ENCODE peak calls at places on chromosomes 13 and 19, in nine cellular contexts. One of them, this sample, is unnamed.
A peak's percentile ranks its signal among the peaks of the same experiment; 100 is the strongest.

GRCh38 chr19:1410789-1411188 is 3.4 kb downstream of the DAZAP1 start:
- DNase-seq in effector CD4-positive, alpha-beta T cell: no peak
- DNase-seq in memory B cell: no peak
- DNase-seq in amniotic stem cell: no peak
- DNase-seq in NCI-H1694: no peak
- DNase-seq in HCEC 1CT: no peak
- DNase-seq in BJ: no peak
- DNase-seq in astrocyte of the hippocampus: no peak
- DNase-seq in C1 segment of cervical spinal cord: no peak
- DNase-seq in this sample: no peak

GRCh38 chr19:30366282-30366681 is 5.9 kb upstream of the ZNF536 start:
- DNase-seq in amniotic stem cell: no peak
- DNase-seq in C1 segment of cervical spinal cord: no peak
- DNase-seq in NCI-H1694: no peak
- DNase-seq in BJ: no peak
- DNase-seq in memory B cell: no peak
- DNase-seq in astrocyte of the hippocampus: no peak
- DNase-seq in effector CD4-positive, alpha-beta T cell: no peak
- DNase-seq in HCEC 1CT: no peak
- DNase-seq in this sample: no peak

GRCh38 chr19:21604941-21605548 is 99.6 kb downstream of the ZNF429 start:
- DNase-seq in astrocyte of the hippocampus: peak; percentile 29
- DNase-seq in HCEC 1CT: no peak
- DNase-seq in amniotic stem cell: no peak
- DNase-seq in C1 segment of cervical spinal cord: peak; percentile 5
- DNase-seq in NCI-H1694: no peak
- DNase-seq in effector CD4-positive, alpha-beta T cell: no peak
- DNase-seq in memory B cell: no peak
- DNase-seq in BJ: no peak
- DNase-seq in this sample: no peak

GRCh38 chr19:9498183-9498902 is at the start of gene ZNF560:
- DNase-seq in NCI-H1694: no peak
- DNase-seq in BJ: no peak
- DNase-seq in HCEC 1CT: no peak
- DNase-seq in amniotic stem cell: no peak
- DNase-seq in effector CD4-positive, alpha-beta T cell: no peak
- DNase-seq in astrocyte of the hippocampus: peak; percentile 52
- DNase-seq in C1 segment of cervical spinal cord: no peak
- DNase-seq in memory B cell: no peak
- DNase-seq in this sample: no peak

GRCh38 chr19:13637664-13638063 is 126.7 kb upstream of the MRI1 start:
- DNase-seq in C1 segment of cervical spinal cord: no peak
- DNase-seq in BJ: peak; percentile 55
- DNase-seq in amniotic stem cell: no peak
- DNase-seq in effector CD4-positive, alpha-beta T cell: no peak
- DNase-seq in astrocyte of the hippocampus: no peak
- DNase-seq in NCI-H1694: no peak
- DNase-seq in memory B cell: no peak
- DNase-seq in HCEC 1CT: peak; percentile 72
- DNase-seq in this sample: no peak

GRCh38 chr19:13633109-13633508 is 126.8 kb upstream of the CACNA1A start:
- DNase-seq in BJ: no peak
- DNase-seq in astrocyte of the hippocampus: peak; percentile 45
- DNase-seq in NCI-H1694: peak; percentile 91
- DNase-seq in C1 segment of cervical spinal cord: no peak
- DNase-seq in HCEC 1CT: peak; percentile 63
- DNase-seq in memory B cell: no peak
- DNase-seq in effector CD4-positive, alpha-beta T cell: no peak
- DNase-seq in amniotic stem cell: no peak
- DNase-seq in this sample: peak; percentile 89

GRCh38 chr19:33193864-33194362 is at the start of gene LRP3:
- DNase-seq in C1 segment of cervical spinal cord: no peak
- DNase-seq in amniotic stem cell: peak; percentile 4
- DNase-seq in memory B cell: no peak
- DNase-seq in astrocyte of the hippocampus: peak; percentile 69
- DNase-seq in BJ: no peak
- DNase-seq in HCEC 1CT: no peak
- DNase-seq in NCI-H1694: no peak
- DNase-seq in effector CD4-positive, alpha-beta T cell: no peak
- DNase-seq in this sample: no peak

GRCh38 chr13:65417953-65418352 is 1812.2 kb downstream of the PCDH9 start:
- DNase-seq in effector CD4-positive, alpha-beta T cell: no peak
- DNase-seq in BJ: no peak
- DNase-seq in NCI-H1694: no peak
- DNase-seq in astrocyte of the hippocampus: no peak
- DNase-seq in C1 segment of cervical spinal cord: no peak
- DNase-seq in amniotic stem cell: no peak
- DNase-seq in memory B cell: no peak
- DNase-seq in HCEC 1CT: no peak
- DNase-seq in this sample: no peak

GRCh38 chr19:48379058-48379457 is 12.3 kb downstream of the KDELR1 start:
- DNase-seq in astrocyte of the hippocampus: no peak
- DNase-seq in C1 segment of cervical spinal cord: no peak
- DNase-seq in effector CD4-positive, alpha-beta T cell: no peak
- DNase-seq in BJ: no peak
- DNase-seq in HCEC 1CT: no peak
- DNase-seq in NCI-H1694: no peak
- DNase-seq in memory B cell: no peak
- DNase-seq in amniotic stem cell: no peak
- DNase-seq in this sample: no peak

GRCh38 chr13:32246468-32246867 is 68.7 kb downstream of the ZAR1L start:
- DNase-seq in BJ: no peak
- DNase-seq in astrocyte of the hippocampus: peak; percentile 74
- DNase-seq in memory B cell: peak; percentile 24
- DNase-seq in NCI-H1694: no peak
- DNase-seq in HCEC 1CT: peak; percentile 78
- DNase-seq in C1 segment of cervical spinal cord: no peak
- DNase-seq in effector CD4-positive, alpha-beta T cell: no peak
- DNase-seq in amniotic stem cell: peak; percentile 31
- DNase-seq in this sample: peak; percentile 49

GRCh38 chr19:35268546-35269424 is at the start of gene USF2:
- DNase-seq in NCI-H1694: peak; percentile 39
- DNase-seq in C1 segment of cervical spinal cord: peak; percentile 32
- DNase-seq in effector CD4-positive, alpha-beta T cell: peak; percentile 58
- DNase-seq in HCEC 1CT: peak; percentile 61
- DNase-seq in astrocyte of the hippocampus: peak; percentile 83
- DNase-seq in amniotic stem cell: peak; percentile 13
- DNase-seq in BJ: no peak
- DNase-seq in memory B cell: peak; percentile 65
- DNase-seq in this sample: no peak

GRCh38 chr19:13398780-13399726 is 107.2 kb downstream of the CACNA1A start:
- DNase-seq in effector CD4-positive, alpha-beta T cell: no peak
- DNase-seq in memory B cell: no peak
- DNase-seq in amniotic stem cell: peak; percentile 47
- DNase-seq in BJ: peak; percentile 67
- DNase-seq in C1 segment of cervical spinal cord: no peak
- DNase-seq in astrocyte of the hippocampus: peak; percentile 79
- DNase-seq in HCEC 1CT: peak; percentile 92
- DNase-seq in NCI-H1694: no peak
- DNase-seq in this sample: peak; percentile 39

GRCh38 chr13:114119196-114119595 is 13.2 kb downstream of the RASA3 start:
- DNase-seq in astrocyte of the hippocampus: peak; percentile 90
- DNase-seq in C1 segment of cervical spinal cord: no peak
- DNase-seq in amniotic stem cell: peak; percentile 59
- DNase-seq in effector CD4-positive, alpha-beta T cell: no peak
- DNase-seq in HCEC 1CT: peak; percentile 96
- DNase-seq in memory B cell: no peak
- DNase-seq in BJ: peak; percentile 76
- DNase-seq in NCI-H1694: no peak
- DNase-seq in this sample: no peak

GRCh38 chr19:941292-942132 is 15.7 kb downstream of the ARID3A start:
- DNase-seq in C1 segment of cervical spinal cord: no peak
- DNase-seq in NCI-H1694: no peak
- DNase-seq in HCEC 1CT: no peak
- DNase-seq in effector CD4-positive, alpha-beta T cell: no peak
- DNase-seq in memory B cell: no peak
- DNase-seq in amniotic stem cell: no peak
- DNase-seq in astrocyte of the hippocampus: no peak
- DNase-seq in BJ: no peak
- DNase-seq in this sample: no peak

GRCh38 chr19:42121666-42122069 is 10.6 kb downstream of the POU2F2 start:
- DNase-seq in amniotic stem cell: peak; percentile 60
- DNase-seq in astrocyte of the hippocampus: peak; percentile 74
- DNase-seq in HCEC 1CT: peak; percentile 86
- DNase-seq in C1 segment of cervical spinal cord: no peak
- DNase-seq in BJ: peak; percentile 43
- DNase-seq in effector CD4-positive, alpha-beta T cell: peak; percentile 76
- DNase-seq in NCI-H1694: no peak
- DNase-seq in memory B cell: peak; percentile 41
- DNase-seq in this sample: no peak

GRCh38 chr19:32686847-32687450 is 4.7 kb upstream of the NUDT19 start:
- DNase-seq in NCI-H1694: no peak
- DNase-seq in effector CD4-positive, alpha-beta T cell: no peak
- DNase-seq in HCEC 1CT: no peak
- DNase-seq in astrocyte of the hippocampus: no peak
- DNase-seq in BJ: no peak
- DNase-seq in memory B cell: no peak
- DNase-seq in C1 segment of cervical spinal cord: no peak
- DNase-seq in amniotic stem cell: no peak
- DNase-seq in this sample: no peak

GRCh38 chr19:30450101-30450500 is 77.9 kb downstream of the ZNF536 start:
- DNase-seq in HCEC 1CT: no peak
- DNase-seq in BJ: no peak
- DNase-seq in amniotic stem cell: no peak
- DNase-seq in NCI-H1694: no peak
- DNase-seq in C1 segment of cervical spinal cord: peak; percentile 40
- DNase-seq in memory B cell: no peak
- DNase-seq in astrocyte of the hippocampus: peak; percentile 65
- DNase-seq in effector CD4-positive, alpha-beta T cell: no peak
- DNase-seq in this sample: no peak

GRCh38 chr19:10404888-10405808 is 1.8 kb upstream of the CDC37 start:
- DNase-seq in effector CD4-positive, alpha-beta T cell: peak; percentile 32
- DNase-seq in HCEC 1CT: no peak
- DNase-seq in NCI-H1694: no peak
- DNase-seq in BJ: no peak
- DNase-seq in astrocyte of the hippocampus: no peak
- DNase-seq in memory B cell: no peak
- DNase-seq in amniotic stem cell: no peak
- DNase-seq in C1 segment of cervical spinal cord: no peak
- DNase-seq in this sample: no peak

GRCh38 chr13:47598340-47598911 is 402.6 kb downstream of the SUCLA2 start:
- DNase-seq in memory B cell: no peak
- DNase-seq in effector CD4-positive, alpha-beta T cell: no peak
- DNase-seq in NCI-H1694: no peak
- DNase-seq in amniotic stem cell: no peak
- DNase-seq in astrocyte of the hippocampus: peak; percentile 9
- DNase-seq in C1 segment of cervical spinal cord: no peak
- DNase-seq in HCEC 1CT: peak; percentile 35
- DNase-seq in BJ: no peak
- DNase-seq in this sample: no peak

GRCh38 chr19:5913739-5914357 is at the start of gene CAPS:
- DNase-seq in BJ: no peak
- DNase-seq in amniotic stem cell: no peak
- DNase-seq in HCEC 1CT: no peak
- DNase-seq in NCI-H1694: no peak
- DNase-seq in effector CD4-positive, alpha-beta T cell: no peak
- DNase-seq in astrocyte of the hippocampus: peak; percentile 94
- DNase-seq in memory B cell: no peak
- DNase-seq in C1 segment of cervical spinal cord: no peak
- DNase-seq in this sample: no peak

GRCh38 chr13:20873348-20873747 is 29.2 kb downstream of the XPO4 start:
- DNase-seq in NCI-H1694: no peak
- DNase-seq in astrocyte of the hippocampus: peak; percentile 64
- DNase-seq in effector CD4-positive, alpha-beta T cell: no peak
- DNase-seq in HCEC 1CT: peak; percentile 80
- DNase-seq in BJ: no peak
- DNase-seq in C1 segment of cervical spinal cord: no peak
- DNase-seq in amniotic stem cell: no peak
- DNase-seq in memory B cell: no peak
- DNase-seq in this sample: no peak

GRCh38 chr13:51619614-51620013 is 35.4 kb downstream of the WDFY2 start:
- DNase-seq in memory B cell: no peak
- DNase-seq in NCI-H1694: no peak
- DNase-seq in amniotic stem cell: peak; percentile 38
- DNase-seq in C1 segment of cervical spinal cord: no peak
- DNase-seq in effector CD4-positive, alpha-beta T cell: no peak
- DNase-seq in astrocyte of the hippocampus: peak; percentile 51
- DNase-seq in BJ: peak; percentile 46
- DNase-seq in HCEC 1CT: peak; percentile 88
- DNase-seq in this sample: no peak

GRCh38 chr13:27081893-27082292 is 89.7 kb downstream of the USP12 start:
- DNase-seq in BJ: no peak
- DNase-seq in amniotic stem cell: no peak
- DNase-seq in astrocyte of the hippocampus: no peak
- DNase-seq in memory B cell: no peak
- DNase-seq in NCI-H1694: no peak
- DNase-seq in C1 segment of cervical spinal cord: no peak
- DNase-seq in effector CD4-positive, alpha-beta T cell: no peak
- DNase-seq in HCEC 1CT: no peak
- DNase-seq in this sample: no peak

GRCh38 chr19:38656171-38656981 is 8.9 kb downstream of the ACTN4 start:
- DNase-seq in BJ: no peak
- DNase-seq in astrocyte of the hippocampus: peak; percentile 34
- DNase-seq in HCEC 1CT: peak; percentile 71
- DNase-seq in NCI-H1694: no peak
- DNase-seq in memory B cell: no peak
- DNase-seq in amniotic stem cell: no peak
- DNase-seq in C1 segment of cervical spinal cord: peak; percentile 30
- DNase-seq in effector CD4-positive, alpha-beta T cell: peak; percentile 40
- DNase-seq in this sample: no peak

GRCh38 chr19:2887391-2887914 is 13.3 kb upstream of the ZNF57 start:
- DNase-seq in amniotic stem cell: no peak
- DNase-seq in NCI-H1694: peak; percentile 62
- DNase-seq in memory B cell: peak; percentile 46
- DNase-seq in C1 segment of cervical spinal cord: peak; percentile 30
- DNase-seq in astrocyte of the hippocampus: peak; percentile 71
- DNase-seq in BJ: peak; percentile 29
- DNase-seq in HCEC 1CT: peak; percentile 34
- DNase-seq in effector CD4-positive, alpha-beta T cell: no peak
- DNase-seq in this sample: peak; percentile 23

GRCh38 chr13:97252735-97253134 is 30.6 kb downstream of the MBNL2 start:
- DNase-seq in astrocyte of the hippocampus: no peak
- DNase-seq in NCI-H1694: no peak
- DNase-seq in BJ: no peak
- DNase-seq in effector CD4-positive, alpha-beta T cell: no peak
- DNase-seq in memory B cell: no peak
- DNase-seq in C1 segment of cervical spinal cord: no peak
- DNase-seq in HCEC 1CT: no peak
- DNase-seq in amniotic stem cell: no peak
- DNase-seq in this sample: no peak

GRCh38 chr19:16078759-16079707 is 2.7 kb downstream of the TPM4 start:
- DNase-seq in amniotic stem cell: peak; percentile 95
- DNase-seq in astrocyte of the hippocampus: peak; percentile 92
- DNase-seq in C1 segment of cervical spinal cord: peak; percentile 32
- DNase-seq in HCEC 1CT: peak; percentile 98
- DNase-seq in NCI-H1694: peak; percentile 45
- DNase-seq in effector CD4-positive, alpha-beta T cell: peak; percentile 60
- DNase-seq in memory B cell: no peak
- DNase-seq in BJ: peak; percentile 96
- DNase-seq in this sample: peak; percentile 80

GRCh38 chr13:30216111-30216510 is 91.2 kb downstream of the KATNAL1 start:
- DNase-seq in C1 segment of cervical spinal cord: no peak
- DNase-seq in NCI-H1694: no peak
- DNase-seq in effector CD4-positive, alpha-beta T cell: no peak
- DNase-seq in BJ: no peak
- DNase-seq in HCEC 1CT: no peak
- DNase-seq in memory B cell: no peak
- DNase-seq in astrocyte of the hippocampus: no peak
- DNase-seq in amniotic stem cell: no peak
- DNase-seq in this sample: peak; percentile 40

GRCh38 chr19:46068345-46069258 is 27.8 kb upstream of the IGFL4 start:
- DNase-seq in effector CD4-positive, alpha-beta T cell: no peak
- DNase-seq in HCEC 1CT: peak; percentile 93
- DNase-seq in C1 segment of cervical spinal cord: no peak
- DNase-seq in NCI-H1694: no peak
- DNase-seq in memory B cell: no peak
- DNase-seq in BJ: peak; percentile 83
- DNase-seq in amniotic stem cell: peak; percentile 78
- DNase-seq in astrocyte of the hippocampus: peak; percentile 94
- DNase-seq in this sample: no peak

GRCh38 chr19:57171551-57172081 is 4.3 kb upstream of the DUXA start:
- DNase-seq in HCEC 1CT: no peak
- DNase-seq in BJ: no peak
- DNase-seq in effector CD4-positive, alpha-beta T cell: peak; percentile 18
- DNase-seq in C1 segment of cervical spinal cord: peak; percentile 15
- DNase-seq in NCI-H1694: no peak
- DNase-seq in memory B cell: peak; percentile 53
- DNase-seq in amniotic stem cell: no peak
- DNase-seq in astrocyte of the hippocampus: peak; percentile 61
- DNase-seq in this sample: no peak

GRCh38 chr19:48403606-48404005 is 10.1 kb downstream of the GRIN2D start:
- DNase-seq in astrocyte of the hippocampus: peak; percentile 70
- DNase-seq in memory B cell: no peak
- DNase-seq in NCI-H1694: peak; percentile 69
- DNase-seq in BJ: no peak
- DNase-seq in amniotic stem cell: no peak
- DNase-seq in HCEC 1CT: peak; percentile 61
- DNase-seq in effector CD4-positive, alpha-beta T cell: peak; percentile 19
- DNase-seq in C1 segment of cervical spinal cord: no peak
- DNase-seq in this sample: no peak

This sample was measured in smooth muscle cell of the brain vasculature.